ENCODE peak calls at places on chromosomes 1 and 21, in four cellular contexts. I, B, C and U are unnamed samples.

GRCh38 chr1:235821361-235821981 is 45.2 kb downstream of the LYST start:
- DNase-seq in I (no peak), C (peak; percentile 66), B (peak; percentile 90), U (no peak)

GRCh38 chr1:3296858-3297257 is 157.6 kb upstream of the ARHGEF16 start:
- DNase-seq in C (no peak), I (no peak), B (no peak), U (no peak)

GRCh38 chr1:47709302-47710074 is 271.6 kb downstream of the FOXD2 start:
- DNase-seq in B (no peak), I (no peak), C (no peak), U (no peak)

GRCh38 chr1:56780128-56780750 is 39.0 kb downstream of the FYB2 start:
- DNase-seq in C (no peak), I (no peak), B (no peak), U (peak; percentile 27)

GRCh38 chr1:228347181-228347580 is 59.5 kb downstream of the TRIM11 start:
- DNase-seq in C (no peak), B (no peak), I (no peak), U (no peak)

GRCh38 chr1:44409741-44410140 is 4.7 kb downstream of the RNF220 start:
- DNase-seq in I (no peak), B (no peak), C (no peak), U (no peak)

GRCh38 chr1:17525996-17526686 is 13.4 kb upstream of the ARHGEF10L start:
- DNase-seq in B (no peak), C (no peak), I (no peak), U (peak; percentile 69)

GRCh38 chr1:245765241-245766000 is 610.6 kb downstream of the KIF26B start:
- DNase-seq in C (peak; percentile 59), B (peak; percentile 87), I (no peak), U (no peak)

GRCh38 chr1:228740991-228741390 is 5.7 kb downstream of the RHOU start:
- DNase-seq in I (no peak), C (no peak), B (no peak), U (peak; percentile 84)

GRCh38 chr1:205247130-205247921 is 19.6 kb downstream of the TMCC2 start:
- DNase-seq in I (no peak), B (peak; percentile 61), C (peak; percentile 46), U (no peak)

GRCh38 chr1:214801191-214801590 is 198.2 kb downstream of the CENPF start:
- DNase-seq in I (no peak), B (peak; percentile 51), C (no peak), U (no peak)

GRCh38 chr21:25929859-25930520 is 195.2 kb downstream of the GABPA start:
- DNase-seq in B (peak; percentile 76), I (no peak), C (peak; percentile 18), U (no peak)

GRCh38 chr1:41158147-41158875 is 83.8 kb downstream of the SCMH1 start:
- DNase-seq in I (no peak), B (no peak), C (no peak), U (no peak)

GRCh38 chr1:44905276-44905675 is 62.2 kb upstream of the PTCH2 start:
- DNase-seq in C (no peak), B (peak; percentile 32), I (no peak), U (no peak)

GRCh38 chr1:24586119-24586518 is 30.2 kb downstream of the NCMAP start:
- DNase-seq in B (no peak), C (no peak), I (no peak), U (no peak)

GRCh38 chr1:46274224-46275029 is 26.9 kb downstream of the RAD54L start:
- DNase-seq in B (no peak), C (no peak), I (no peak), U (no peak)

GRCh38 chr1:91427741-91428140 is 23.1 kb upstream of the HFM1 start:
- DNase-seq in C (no peak), B (no peak), I (no peak), U (peak; percentile 55)

GRCh38 chr1:232302376-232303049 is 327.4 kb downstream of the SIPA1L2 start:
- DNase-seq in B (no peak), I (no peak), C (no peak), U (no peak)

GRCh38 chr1:155083865-155084721 is 5.5 kb downstream of the EFNA3 start:
- DNase-seq in I (no peak), C (no peak), B (no peak), U (no peak)

GRCh38 chr1:155086182-155086741 is 7.6 kb downstream of the EFNA3 start:
- DNase-seq in C (no peak), I (peak; percentile 75), B (no peak), U (peak; percentile 59)

GRCh38 chr1:155085504-155086181 is 7.0 kb downstream of the EFNA3 start:
- DNase-seq in B (peak; percentile 21), I (peak; percentile 75), C (no peak), U (peak; percentile 70)

GRCh38 chr1:155084722-155085503 is 6.3 kb downstream of the EFNA3 start:
- DNase-seq in I (peak; percentile 95), B (peak; percentile 91), C (peak; percentile 86), U (peak; percentile 96)

GRCh38 chr1:155086856-155087535 is 8.4 kb downstream of the EFNA3 start:
- DNase-seq in C (no peak), I (no peak), B (no peak), U (no peak)
- TF ChIP-seq CTCF in C (peak; percentile 21), I (no peak), B (no peak), U (no peak)

DNA sequence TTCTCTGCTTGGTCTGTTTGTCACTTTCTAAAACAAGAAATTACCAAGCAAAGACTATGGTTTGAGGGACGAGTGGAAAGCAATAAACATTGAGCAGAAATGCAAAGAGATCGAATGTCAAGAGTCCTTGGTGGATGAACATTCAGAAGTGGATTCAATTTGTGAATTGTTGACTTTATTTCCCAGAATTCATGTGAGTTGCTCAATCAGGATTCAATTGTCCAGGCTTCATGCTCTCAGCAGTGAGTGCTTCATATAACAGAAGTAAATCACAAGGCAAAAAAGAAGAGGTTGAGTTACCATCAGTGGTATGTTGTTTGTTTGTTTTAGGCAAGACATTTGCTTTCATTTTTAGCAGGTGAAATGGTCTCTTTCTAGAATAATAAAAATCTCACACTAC is 31.9 kb downstream of the NGF start:
- DNase-seq in B (peak; percentile 38), I (no peak), C (no peak), U (no peak)
- H3K27me3 ChIP-seq in B (no peaks in the 10 kb centered on the region), I (no peaks in the 10 kb centered on the region), C (no peaks in the 10 kb centered on the region), U (no peaks in the 10 kb centered on the region)

GRCh38 chr21:42654179-42654912 is 925 bp downstream of the PDE9A start:
- DNase-seq in C (no peak), B (no peak), I (no peak), U (peak; percentile 47)

GRCh38 chr21:42654913-42655796 is 1.7 kb downstream of the PDE9A start:
- DNase-seq in I (no peak), C (no peak), B (no peak), U (no peak)

GRCh38 chr21:42657676-42658319 is 4.4 kb downstream of the PDE9A start:
- DNase-seq in I (no peak), B (no peak), C (no peak), U (no peak)

GRCh38 chr21:42656872-42657271 is 3.5 kb downstream of the PDE9A start:
- DNase-seq in C (no peak), I (no peak), B (no peak), U (no peak)

GRCh38 chr21:42655797-42656770 is 2.7 kb downstream of the PDE9A start:
- DNase-seq in C (no peak), I (no peak), B (no peak), U (peak; percentile 82)
- H3K4me3 ChIP-seq in C (no peak overlapping the region), I (no peak overlapping the region), B (no peak overlapping the region), U (no peak overlapping the region)

GRCh38 chr1:81664341-81664740 is 136.4 kb upstream of the ADGRL2 start:
- DNase-seq in I (no peak), B (peak; percentile 55), C (no peak), U (no peak)

GRCh38 chr1:81662913-81663526 is 137.7 kb upstream of the ADGRL2 start:
- DNase-seq in I (no peak), C (no peak), B (no peak), U (no peak)

GRCh38 chr1:81670286-81670685 is 130.4 kb upstream of the ADGRL2 start:
- DNase-seq in B (peak; percentile 97), I (peak; percentile 92), C (peak; percentile 87), U (peak; percentile 95)

GRCh38 chr1:81670997-81671396 is 129.7 kb upstream of the ADGRL2 start:
- DNase-seq in I (no peak), C (no peak), B (no peak), U (no peak)

GRCh38 chr1:81666586-81666985 is 134.1 kb upstream of the ADGRL2 start:
- DNase-seq in C (no peak), I (no peak), B (peak; percentile 40), U (no peak)
- TF ChIP-seq CTCF in C (no peak), I (no peak), B (no peak), U (no peak)

DNA sequence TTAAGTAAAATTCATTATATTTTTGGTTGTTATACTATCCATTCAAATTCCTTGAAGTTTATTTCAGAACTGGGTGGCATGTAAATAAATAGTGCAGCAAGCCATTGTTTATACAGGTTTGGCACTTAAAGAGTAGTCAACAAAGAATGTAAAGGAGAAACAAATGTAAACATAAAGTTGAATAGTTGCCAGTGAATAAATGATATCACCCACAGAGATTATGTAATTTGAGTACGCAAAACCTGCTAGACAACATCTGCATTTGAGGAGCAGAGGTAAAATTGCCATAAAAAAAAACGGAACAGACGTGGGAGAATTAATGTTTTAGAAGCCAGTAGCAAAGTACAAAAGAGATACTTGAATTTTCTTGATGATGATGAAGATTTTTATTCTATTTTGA is 111.6 kb downstream of the ADGRL2 start:
- DNase-seq in C (no peak), I (no peak), B (no peak), U (no peak)
- H3K27me3 ChIP-seq in C (no peaks in the 10 kb centered on the region), I (no peaks in the 10 kb centered on the region), B (no peaks in the 10 kb centered on the region), U (no peaks in the 10 kb centered on the region)

DNA sequence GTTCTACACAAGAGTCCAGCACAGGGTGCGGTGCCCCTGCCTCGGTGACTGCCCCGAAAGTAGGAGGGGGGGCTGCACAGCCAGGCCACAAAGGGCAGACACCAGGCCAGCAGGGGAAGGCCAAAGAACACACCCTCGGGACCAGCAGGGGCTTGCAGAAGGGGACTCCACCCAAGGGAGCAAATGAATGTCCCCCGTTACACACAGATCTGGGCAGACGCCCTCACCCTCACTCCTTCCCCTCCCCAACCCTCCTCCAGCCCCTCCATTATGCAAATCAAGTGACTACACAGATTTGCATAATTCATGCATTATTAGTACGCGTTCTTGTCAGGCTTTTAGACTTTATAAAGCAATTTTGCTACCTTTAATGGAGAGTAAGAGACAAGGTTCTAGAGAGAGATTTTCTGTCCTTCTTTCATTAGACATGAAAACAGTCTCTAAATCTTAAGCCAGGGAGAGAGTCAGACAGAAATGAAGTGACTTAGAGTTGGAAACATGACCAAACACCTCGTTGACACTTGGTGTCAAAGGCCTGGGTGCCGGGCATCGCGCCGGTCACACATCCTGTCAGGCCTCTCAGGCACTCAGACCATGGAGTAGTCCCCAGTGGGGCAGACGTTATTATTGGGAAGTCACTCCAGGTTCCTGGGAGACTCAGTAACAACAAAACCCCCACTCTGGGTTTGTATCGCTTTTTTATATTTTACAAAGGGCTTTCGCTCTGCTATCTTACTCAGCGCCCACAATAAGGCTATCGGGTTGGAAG is 26.0 kb downstream of the KCNN3 start:
- DNase-seq in I (no peak), C (no peak), B (no peak), U (no peak)
- H3K4me3 ChIP-seq in I (no peak overlapping the region), C (no peak overlapping the region), B (no peak overlapping the region), U (no peak overlapping the region)

GRCh38 chr1:105337427-105337826 is 1587.7 kb downstream of the AMY1C start:
- DNase-seq in C (no peak), B (no peak), I (no peak), U (no peak)

DNA sequence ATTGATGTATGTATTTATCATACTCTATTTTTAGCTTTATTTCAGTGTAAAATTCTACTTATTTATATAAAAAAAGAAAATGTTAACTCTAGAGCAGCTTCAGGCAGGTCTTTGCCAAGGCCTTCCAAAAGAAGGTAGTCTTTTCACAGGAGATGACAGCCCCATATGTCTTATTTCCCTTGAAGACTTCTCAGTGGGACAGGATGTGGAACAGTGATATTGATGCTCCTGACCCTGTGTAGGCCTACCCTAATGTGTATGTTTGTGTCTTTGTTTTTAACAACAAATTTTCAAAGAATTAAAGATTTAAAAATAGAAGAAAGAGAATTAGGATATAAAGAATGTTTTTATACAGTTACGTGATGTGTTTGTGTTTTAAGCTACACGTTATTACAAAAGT is 1593.6 kb downstream of the AMY1C start:
- DNase-seq in I (no peak), B (no peak), C (no peak), U (no peak)
- TF ChIP-seq CTCF in I (no peak), B (no peak), C (no peak), U (no peak)